ENCODE peak calls at places on chromosomes 7 and 10, in four cellular contexts. K is IMR-90, Z is H9, G is H1. U is an unnamed sample.

GRCh38 chr10:13420532-13421307 is 72.6 kb upstream of the SEPHS1 start:
- DNase-seq in K (no peak), Z (no peak), G (no peak), U (no peak)

GRCh38 chr7:55363386-55364170 is 1.6 kb upstream of the LANCL2 start:
- DNase-seq in K (no peak), Z (no peak), G (no peak), U (no peak)

GRCh38 chr10:107771066-107771465 is 606.6 kb upstream of the SORCS1 start:
- DNase-seq in K (no peak), Z (no peak), G (no peak), U (no peak)

GRCh38 chr10:132981746-132982145 is 39.4 kb upstream of the CFAP46 start:
- DNase-seq in K (no peak), Z (no peak), G (no peak), U (no peak)

GRCh38 chr7:105866124-105866801 is 10.1 kb downstream of the ATXN7L1 start:
- DNase-seq in K (no peak), Z (no peak), G (no peak), U (no peak)

GRCh38 chr10:87036623-87037022 is 16.5 kb downstream of the FAM25A start:
- DNase-seq in K (no peak), Z (no peak), G (no peak), U (no peak)

GRCh38 chr10:43202224-43202656 is 64.0 kb downstream of the CSGALNACT2 start:
- DNase-seq in K (no peak), Z (peak; percentile 75), G (peak; percentile 82), U (peak; percentile 77)

GRCh38 chr10:27743736-27744477 is 1.7 kb downstream of the MKX start:
- DNase-seq in K (peak; percentile 8), Z (no peak), G (peak; percentile 73), U (no peak)

GRCh38 chr10:3781458-3782098 is 3.4 kb downstream of the KLF6 start:
- DNase-seq in K (peak; percentile 55), Z (peak; percentile 45), G (no peak), U (peak; percentile 49)

GRCh38 chr7:106329408-106329807 is 44.6 kb upstream of the NAMPT start:
- DNase-seq in K (no peak), Z (no peak), G (no peak), U (no peak)

GRCh38 chr10:74585231-74586087 is 240.9 kb upstream of the KAT6B start:
- DNase-seq in K (peak; percentile 0), Z (no peak), G (no peak), U (peak; percentile 10)

GRCh38 chr10:75762436-75762802 is 331.0 kb downstream of the LRMDA start:
- DNase-seq in K (no peak), Z (no peak), G (no peak), U (no peak)

GRCh38 chr7:113770146-113770738 is 148.6 kb downstream of the PPP1R3A start:
- DNase-seq in K (no peak), Z (no peak), G (no peak), U (no peak)

GRCh38 chr7:113774182-113774807 is 144.5 kb downstream of the PPP1R3A start:
- DNase-seq in K (peak; percentile 62), Z (no peak), G (no peak), U (peak; percentile 40)

GRCh38 chr7:113764401-113765035 is 154.3 kb downstream of the PPP1R3A start:
- DNase-seq in K (no peak), Z (no peak), G (no peak), U (no peak)

GRCh38 chr7:113763226-113763625 is 155.6 kb downstream of the PPP1R3A start:
- DNase-seq in K (no peak), Z (no peak), G (no peak), U (no peak)

DNA sequence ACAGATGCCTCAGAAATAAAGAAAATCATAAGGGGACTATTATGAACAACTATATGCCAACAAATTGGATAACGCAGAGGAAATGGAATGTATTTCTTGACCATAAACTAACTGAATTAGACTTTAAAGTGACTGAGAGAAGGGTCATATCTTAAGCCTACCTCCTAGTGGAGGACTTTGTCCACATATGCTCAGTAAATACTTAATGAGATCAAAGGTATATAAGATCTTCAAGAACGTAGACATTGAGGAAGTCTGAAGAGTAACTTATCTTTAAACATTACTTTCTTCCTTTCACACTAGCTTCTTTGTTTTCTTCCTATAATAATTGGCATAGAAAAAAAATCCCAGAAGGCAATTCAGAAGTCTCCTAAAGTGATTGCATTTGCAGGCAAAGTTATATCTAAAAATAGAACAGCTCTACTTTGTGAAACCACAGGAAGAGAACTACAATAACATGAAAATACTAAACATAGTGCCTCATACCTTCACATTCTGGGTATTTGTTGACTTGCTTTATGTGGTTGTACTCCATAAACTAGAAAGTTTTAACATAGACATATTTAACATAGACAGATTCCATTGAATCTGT is 150.5 kb downstream of the PPP1R3A start:
- DNase-seq in K (no peak), Z (no peak), G (no peak), U (no peak)
- H3K56ac ChIP-seq in K (no peak overlapping the region), Z (no peak overlapping the region), G (no peak overlapping the region), U (no peak overlapping the region)

GRCh38 chr10:20995123-20995978 is 98.2 kb upstream of the NEBL start:
- DNase-seq in K (no peak), Z (no peak), G (no peak), U (no peak)
- H3K56ac ChIP-seq in K (no peak overlapping the region), Z (no peak overlapping the region), G (no peak overlapping the region), U (no peak overlapping the region)

GRCh38 chr7:51243631-51244030 is 73.0 kb downstream of the COBL start:
- DNase-seq in K (no peak), Z (no peak), G (no peak), U (no peak)
- H3K56ac ChIP-seq in K (no peak overlapping the region), Z (no peak overlapping the region), G (no peak overlapping the region), U (no peak overlapping the region)

DNA sequence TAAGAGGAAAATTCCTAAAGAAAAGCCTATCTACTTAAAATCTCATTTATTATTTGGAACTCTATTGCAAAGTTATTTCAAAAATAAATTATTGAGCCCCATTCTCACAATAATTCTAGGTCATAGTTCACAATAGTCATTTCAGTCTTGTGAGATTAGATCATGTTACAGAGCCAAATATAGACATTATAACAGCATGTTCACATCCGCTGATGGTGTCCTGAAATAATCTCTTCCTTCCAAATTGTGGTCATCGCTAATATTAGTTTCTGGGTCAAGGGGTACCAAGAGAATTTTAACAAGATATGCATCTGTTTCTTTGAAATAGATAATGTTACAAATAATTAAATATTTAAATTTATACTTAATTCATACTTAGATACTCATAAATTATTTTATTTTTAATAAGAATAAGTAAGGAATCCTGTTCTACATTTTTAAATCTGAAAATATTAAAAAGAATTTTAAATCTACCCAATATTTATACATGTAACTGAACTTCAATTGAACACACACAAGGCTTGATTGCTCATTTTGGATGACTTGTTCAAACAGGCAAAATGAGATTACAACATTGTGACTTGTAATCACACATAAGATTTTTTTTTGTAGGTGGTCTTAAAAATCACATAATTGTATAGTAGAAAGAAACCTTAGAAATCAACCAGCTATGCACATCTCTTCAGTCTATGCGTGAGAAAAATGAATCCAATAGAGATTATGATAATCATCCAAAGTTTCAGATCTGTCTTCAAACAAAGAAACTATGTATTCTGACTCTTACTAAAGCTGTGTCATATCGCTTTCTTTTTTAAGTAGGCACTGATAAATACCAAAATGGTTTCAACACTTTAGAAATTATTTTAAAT is 13.1 kb downstream of the GNAT3 start:
- DNase-seq in K (peak; percentile 71), Z (no peak), G (no peak), U (no peak)
- H3K56ac ChIP-seq in K (no peak overlapping the region), Z (no peak overlapping the region), G (no peak overlapping the region), U (no peak overlapping the region)

U was measured in mesendoderm.